ENCODE peak calls at places on chromosomes 2 and 18, in six cellular contexts. U, Z, N, D, M and I are unnamed samples.

GRCh38 chr18:30358545-30358944 is 684.0 kb downstream of the DSC3 start:
- DNase-seq in Z (no peak), M (no peak), D (no peak), U (no peak), N (no peak), I (no peak)

GRCh38 chr2:29006092-29006985 is 25.2 kb downstream of the TOGARAM2 start:
- DNase-seq in U (no peak), D (no peak), M (no peak), N (no peak), Z (no peak), I (no peak)

GRCh38 chr2:65071499-65072180 is 15.4 kb downstream of the CEP68 start:
- DNase-seq in U (no peak), N (no peak), D (no peak), M (no peak), Z (no peak), I (no peak)

GRCh38 chr18:35174093-35174731 is 66.6 kb upstream of the ZNF397 start:
- DNase-seq in D (no peak), M (no peak), U (no peak), Z (peak; percentile 88), N (no peak), I (peak; percentile 52)

GRCh38 chr18:12749136-12749535 is 46.3 kb downstream of the PSMG2 start:
- DNase-seq in D (no peak), U (no peak), M (no peak), N (no peak), Z (no peak), I (no peak)

GRCh38 chr18:11147962-11148654 is 1.3 kb downstream of the PIEZO2 start:
- DNase-seq in M (no peak), N (no peak), Z (no peak), U (no peak), D (no peak), I (no peak)

GRCh38 chr2:232927041-232927792 is 57.2 kb downstream of the SNORC start:
- DNase-seq in D (no peak), N (no peak), U (no peak), M (no peak), Z (no peak), I (no peak)

GRCh38 chr2:65778126-65778525 is 345.7 kb upstream of the SPRED2 start:
- DNase-seq in D (no peak), Z (no peak), M (no peak), U (no peak), N (no peak), I (no peak)

GRCh38 chr2:231701456-231702373 is 6.6 kb upstream of the PTMA start:
- DNase-seq in N (no peak), M (no peak), D (no peak), U (no peak), Z (no peak), I (no peak)

GRCh38 chr2:19178175-19178574 is 180.2 kb downstream of the OSR1 start:
- DNase-seq in M (no peak), N (no peak), U (no peak), D (no peak), Z (no peak), I (no peak)

GRCh38 chr18:78934003-78934402 is 45.6 kb upstream of the SALL3 start:
- DNase-seq in D (no peak), U (no peak), M (no peak), N (no peak), Z (no peak), I (no peak)

GRCh38 chr2:210162466-210163124 is 8.6 kb downstream of the KANSL1L start:
- DNase-seq in D (no peak), Z (peak; percentile 80), U (no peak), M (no peak), N (no peak), I (no peak)

GRCh38 chr2:228318218-228318617 is 136.7 kb upstream of the SPHKAP start:
- DNase-seq in N (no peak), M (no peak), D (peak; percentile 32), U (no peak), Z (peak; percentile 2), I (peak; percentile 8)

GRCh38 chr2:46954951-46955571 is 39.5 kb upstream of the MCFD2 start:
- DNase-seq in D (peak; percentile 36), N (no peak), U (no peak), M (no peak), Z (no peak), I (no peak)

GRCh38 chr18:64219511-64219910 is 70.6 kb upstream of the LINC00305 start:
- DNase-seq in D (no peak), Z (no peak), N (no peak), U (no peak), M (no peak), I (no peak)

GRCh38 chr18:57051586-57052044 is 95.3 kb upstream of the BOD1L2 start:
- DNase-seq in M (no peak), Z (peak; percentile 40), U (no peak), N (no peak), D (no peak), I (peak; percentile 12)

GRCh38 chr18:60198063-60198462 is 174.5 kb downstream of the MC4R start:
- DNase-seq in Z (no peak), D (no peak), N (no peak), M (no peak), U (no peak), I (no peak)

GRCh38 chr2:239763433-239764097 is 261.6 kb downstream of the NDUFA10 start:
- DNase-seq in Z (no peak), N (no peak), D (no peak), U (no peak), M (no peak), I (no peak)

GRCh38 chr2:85534099-85534498 is 4.9 kb upstream of the MAT2A start:
- DNase-seq in U (no peak), N (no peak), Z (no peak), D (no peak), M (no peak), I (no peak)

GRCh38 chr2:231530099-231531085 is at the start of gene NMUR1:
- DNase-seq in U (peak; percentile 77), Z (peak; percentile 51), M (peak; percentile 59), D (peak; percentile 54), N (peak; percentile 74), I (no peak)

GRCh38 chr18:40017026-40017425 is 1938.0 kb upstream of the PIK3C3 start:
- DNase-seq in M (no peak), N (no peak), U (no peak), D (no peak), Z (no peak), I (no peak)

GRCh38 chr2:105873721-105874120 is 129.0 kb downstream of the NCK2 start:
- DNase-seq in U (no peak), Z (peak; percentile 22), N (peak; percentile 74), D (no peak), M (peak; percentile 45), I (no peak)

GRCh38 chr2:235780410-235780809 is 286.6 kb downstream of the AGAP1 start:
- DNase-seq in D (no peak), U (no peak), N (no peak), M (no peak), Z (no peak), I (no peak)

GRCh38 chr2:40436093-40436475 is 15.8 kb downstream of the SLC8A1 start:
- DNase-seq in Z (no peak), D (no peak), U (no peak), M (no peak), N (no peak), I (no peak)

GRCh38 chr2:18404708-18405107 is 155.7 kb downstream of the RDH14 start:
- DNase-seq in D (peak; percentile 28), Z (peak; percentile 4), U (no peak), N (no peak), M (no peak), I (no peak)

GRCh38 chr2:230872968-230873669 is 8.4 kb downstream of the ITM2C start:
- DNase-seq in Z (no peak), U (peak; percentile 50), D (no peak), M (no peak), N (no peak), I (no peak)

GRCh38 chr2:11397046-11397445 is 52.6 kb upstream of the ROCK2 start:
- DNase-seq in M (no peak), D (no peak), N (no peak), U (no peak), Z (no peak), I (peak; percentile 13)

GRCh38 chr2:158893057-158893456 is 75.4 kb upstream of the TANC1 start:
- DNase-seq in U (no peak), M (no peak), D (no peak), Z (peak; percentile 88), N (no peak), I (no peak)

GRCh38 chr2:23513881-23514793 is 129.2 kb downstream of the KLHL29 start:
- DNase-seq in M (no peak), Z (no peak), U (no peak), D (no peak), N (no peak), I (no peak)

GRCh38 chr2:165803123-165803760 is 9.2 kb upstream of the GALNT3 start:
- DNase-seq in D (no peak), N (no peak), M (no peak), Z (peak; percentile 53), U (no peak), I (no peak)

GRCh38 chr2:161273038-161273760 is 35.0 kb upstream of the PSMD14 start:
- DNase-seq in Z (peak; percentile 64), U (peak; percentile 31), M (no peak), D (peak; percentile 52), N (no peak), I (peak; percentile 38)

GRCh38 chr2:222969491-222969890 is 82.5 kb upstream of the KCNE4 start:
- DNase-seq in N (no peak), M (no peak), D (no peak), Z (no peak), U (no peak), I (no peak)

GRCh38 chr18:22168360-22168921 is 948 bp upstream of the GATA6 start:
- DNase-seq in Z (peak; percentile 18), N (no peak), M (no peak), D (no peak), U (no peak), I (no peak)

GRCh38 chr18:22816266-22817176 is 116.6 kb upstream of the RBBP8 start:
- DNase-seq in Z (no peak), U (no peak), N (no peak), M (no peak), D (no peak), I (peak; percentile 8)

GRCh38 chr2:102301867-102302362 is 9.4 kb upstream of the IL1RL1 start:
- DNase-seq in N (peak; percentile 55), M (no peak), D (peak; percentile 47), U (no peak), Z (peak; percentile 81), I (no peak)

GRCh38 chr2:118638453-118638852 is 209.0 kb downstream of the EN1 start:
- DNase-seq in M (no peak), U (no peak), Z (no peak), D (no peak), N (no peak), I (no peak)